ENCODE peak calls at places on chromosomes 2 and 18, in nine cellular contexts. One of them, this sample, is unnamed.

GRCh38 chr18:44546954-44547353 is 133.7 kb upstream of the SETBP1 start:
- DNase-seq in HCT116: no peak
- DNase-seq in GM13976: no peak
- DNase-seq in cardiac fibroblast: no peak
- DNase-seq in pancreas: no peak
- DNase-seq in ovary: no peak
- DNase-seq in progenitor cell of endocrine pancreas: no peak
- DNase-seq in type B pancreatic cell: no peak
- DNase-seq in astrocyte of the spinal cord: no peak
- DNase-seq in this sample: no peak

GRCh38 chr2:17979707-17980106 is 101.2 kb downstream of the KCNS3 start:
- DNase-seq in astrocyte of the spinal cord: peak
- DNase-seq in progenitor cell of endocrine pancreas: no peak
- DNase-seq in ovary: no peak
- DNase-seq in cardiac fibroblast: no peak
- DNase-seq in pancreas: no peak
- DNase-seq in HCT116: no peak
- DNase-seq in GM13976: no peak
- DNase-seq in type B pancreatic cell: no peak
- DNase-seq in this sample: peak

GRCh38 chr2:240981273-240981672 is 17.1 kb upstream of the SNED1 start:
- DNase-seq in GM13976: no peak
- DNase-seq in pancreas: no peak
- DNase-seq in type B pancreatic cell: no peak
- DNase-seq in astrocyte of the spinal cord: peak
- DNase-seq in cardiac fibroblast: peak
- DNase-seq in ovary: no peak
- DNase-seq in HCT116: no peak
- DNase-seq in progenitor cell of endocrine pancreas: no peak
- DNase-seq in this sample: peak

GRCh38 chr18:76589309-76589708 is 94.3 kb upstream of the ZNF516 start:
- DNase-seq in GM13976: no peak
- DNase-seq in progenitor cell of endocrine pancreas: no peak
- DNase-seq in type B pancreatic cell: no peak
- DNase-seq in astrocyte of the spinal cord: no peak
- DNase-seq in HCT116: no peak
- DNase-seq in ovary: no peak
- DNase-seq in cardiac fibroblast: no peak
- DNase-seq in pancreas: no peak
- DNase-seq in this sample: no peak

GRCh38 chr2:9412756-9413155 is 10.6 kb downstream of the ITGB1BP1 start:
- DNase-seq in astrocyte of the spinal cord: no peak
- DNase-seq in progenitor cell of endocrine pancreas: no peak
- DNase-seq in pancreas: no peak
- DNase-seq in HCT116: no peak
- DNase-seq in type B pancreatic cell: no peak
- DNase-seq in cardiac fibroblast: no peak
- DNase-seq in ovary: no peak
- DNase-seq in GM13976: no peak
- DNase-seq in this sample: no peak

GRCh38 chr2:137096693-137097092 is 331.3 kb downstream of the THSD7B start:
- DNase-seq in astrocyte of the spinal cord: no peak
- DNase-seq in progenitor cell of endocrine pancreas: no peak
- DNase-seq in type B pancreatic cell: no peak
- DNase-seq in GM13976: no peak
- DNase-seq in cardiac fibroblast: no peak
- DNase-seq in HCT116: no peak
- DNase-seq in pancreas: no peak
- DNase-seq in ovary: no peak
- DNase-seq in this sample: no peak

GRCh38 chr2:226803410-226803809 is 3.8 kb upstream of the IRS1 start:
- DNase-seq in ovary: no peak
- DNase-seq in pancreas: no peak
- DNase-seq in progenitor cell of endocrine pancreas: no peak
- DNase-seq in GM13976: no peak
- DNase-seq in cardiac fibroblast: no peak
- DNase-seq in HCT116: no peak
- DNase-seq in astrocyte of the spinal cord: no peak
- DNase-seq in type B pancreatic cell: no peak
- DNase-seq in this sample: no peak

GRCh38 chr2:120767486-120768005 is 31.9 kb downstream of the GLI2 start:
- DNase-seq in progenitor cell of endocrine pancreas: no peak
- DNase-seq in cardiac fibroblast: no peak
- DNase-seq in type B pancreatic cell: no peak
- DNase-seq in HCT116: no peak
- DNase-seq in astrocyte of the spinal cord: no peak
- DNase-seq in GM13976: no peak
- DNase-seq in pancreas: no peak
- DNase-seq in ovary: peak
- DNase-seq in this sample: no peak

GRCh38 chr2:170098626-170099312 is 79.2 kb upstream of the MYO3B start:
- DNase-seq in astrocyte of the spinal cord: peak
- DNase-seq in cardiac fibroblast: no peak
- DNase-seq in progenitor cell of endocrine pancreas: no peak
- DNase-seq in GM13976: no peak
- DNase-seq in pancreas: no peak
- DNase-seq in ovary: no peak
- DNase-seq in type B pancreatic cell: no peak
- DNase-seq in HCT116: no peak
- DNase-seq in this sample: no peak

GRCh38 chr18:48839819-48840490 is 110.8 kb downstream of the SMAD7 start:
- DNase-seq in GM13976: no peak
- DNase-seq in type B pancreatic cell: no peak
- DNase-seq in HCT116: no peak
- DNase-seq in cardiac fibroblast: no peak
- DNase-seq in progenitor cell of endocrine pancreas: no peak
- DNase-seq in astrocyte of the spinal cord: no peak
- DNase-seq in pancreas: no peak
- DNase-seq in ovary: peak
- DNase-seq in this sample: no peak

GRCh38 chr2:4937550-4937949 is 754.6 kb upstream of the SOX11 start:
- DNase-seq in type B pancreatic cell: no peak
- DNase-seq in cardiac fibroblast: no peak
- DNase-seq in GM13976: no peak
- DNase-seq in HCT116: no peak
- DNase-seq in astrocyte of the spinal cord: peak
- DNase-seq in ovary: no peak
- DNase-seq in pancreas: no peak
- DNase-seq in progenitor cell of endocrine pancreas: no peak
- DNase-seq in this sample: no peak

GRCh38 chr2:120317916-120318315 is 28.0 kb upstream of the INHBB start:
- DNase-seq in type B pancreatic cell: no peak
- DNase-seq in cardiac fibroblast: no peak
- DNase-seq in HCT116: no peak
- DNase-seq in astrocyte of the spinal cord: no peak
- DNase-seq in pancreas: no peak
- DNase-seq in GM13976: no peak
- DNase-seq in progenitor cell of endocrine pancreas: no peak
- DNase-seq in ovary: no peak
- DNase-seq in this sample: no peak

GRCh38 chr18:79460445-79461300 is 64.9 kb downstream of the NFATC1 start:
- DNase-seq in HCT116: no peak
- DNase-seq in astrocyte of the spinal cord: no peak
- DNase-seq in type B pancreatic cell: no peak
- DNase-seq in cardiac fibroblast: no peak
- DNase-seq in ovary: no peak
- DNase-seq in progenitor cell of endocrine pancreas: no peak
- DNase-seq in pancreas: no peak
- DNase-seq in GM13976: peak
- DNase-seq in this sample: no peak

GRCh38 chr2:23160006-23160405 is 225.0 kb upstream of the KLHL29 start:
- DNase-seq in cardiac fibroblast: no peak
- DNase-seq in ovary: no peak
- DNase-seq in progenitor cell of endocrine pancreas: no peak
- DNase-seq in GM13976: no peak
- DNase-seq in HCT116: no peak
- DNase-seq in type B pancreatic cell: no peak
- DNase-seq in astrocyte of the spinal cord: no peak
- DNase-seq in pancreas: no peak
- DNase-seq in this sample: no peak

GRCh38 chr2:172234716-172235661 is 132.3 kb upstream of the DLX2 start:
- DNase-seq in astrocyte of the spinal cord: no peak
- DNase-seq in GM13976: peak
- DNase-seq in pancreas: no peak
- DNase-seq in progenitor cell of endocrine pancreas: peak
- DNase-seq in type B pancreatic cell: no peak
- DNase-seq in cardiac fibroblast: no peak
- DNase-seq in HCT116: no peak
- DNase-seq in ovary: no peak
- DNase-seq in this sample: no peak

GRCh38 chr18:59085797-59086196 is 53.9 kb upstream of the SEC11C start:
- DNase-seq in type B pancreatic cell: no peak
- DNase-seq in cardiac fibroblast: peak
- DNase-seq in HCT116: no peak
- DNase-seq in pancreas: no peak
- DNase-seq in progenitor cell of endocrine pancreas: no peak
- DNase-seq in ovary: no peak
- DNase-seq in GM13976: no peak
- DNase-seq in astrocyte of the spinal cord: peak
- DNase-seq in this sample: peak

GRCh38 chr2:240205348-240205747 is 64.9 kb upstream of the OTOS start:
- DNase-seq in HCT116: no peak
- DNase-seq in ovary: no peak
- DNase-seq in GM13976: no peak
- DNase-seq in type B pancreatic cell: no peak
- DNase-seq in cardiac fibroblast: peak
- DNase-seq in astrocyte of the spinal cord: peak
- DNase-seq in progenitor cell of endocrine pancreas: no peak
- DNase-seq in pancreas: no peak
- DNase-seq in this sample: peak

GRCh38 chr18:57901819-57902600 is 98.9 kb upstream of the ATP8B1 start:
- DNase-seq in pancreas: peak
- DNase-seq in astrocyte of the spinal cord: no peak
- DNase-seq in ovary: no peak
- DNase-seq in type B pancreatic cell: no peak
- DNase-seq in GM13976: no peak
- DNase-seq in cardiac fibroblast: no peak
- DNase-seq in progenitor cell of endocrine pancreas: no peak
- DNase-seq in HCT116: no peak
- DNase-seq in this sample: peak

DNA sequence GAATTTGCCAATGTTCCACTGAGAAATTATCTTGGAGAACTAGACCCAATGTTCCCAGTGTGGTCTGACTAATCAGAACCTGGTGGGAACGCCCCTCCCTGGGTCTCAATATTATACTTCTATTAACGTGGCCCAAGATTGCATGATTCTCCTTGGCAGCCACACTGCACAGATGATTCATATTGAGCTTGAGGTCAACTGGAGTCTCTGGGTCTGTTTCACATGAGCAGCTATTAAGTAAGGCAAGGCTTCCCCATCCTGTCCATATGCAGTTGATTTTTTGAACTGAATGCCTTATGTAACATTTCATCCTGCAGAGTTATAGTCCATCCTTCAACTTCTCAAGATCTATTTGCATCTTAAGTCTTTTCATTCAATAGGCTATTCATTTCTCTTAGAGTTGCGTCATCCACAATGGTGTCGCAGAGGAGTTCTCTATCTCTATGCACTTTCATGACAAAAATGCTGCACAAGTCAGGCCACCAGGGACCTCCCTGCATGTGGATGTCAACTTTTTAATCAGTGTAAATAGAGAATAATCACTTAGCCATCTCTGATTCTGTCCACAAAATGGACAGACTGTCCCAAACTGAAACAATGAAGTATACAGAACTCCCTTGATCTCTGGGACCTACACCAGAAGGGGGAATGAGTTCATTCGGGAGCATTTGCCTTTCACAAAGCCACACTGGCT is 257.5 kb downstream of the CYP26B1 start:
- DNase-seq in cardiac fibroblast: peak
- DNase-seq in GM13976: no peak
- DNase-seq in ovary: no peak
- DNase-seq in astrocyte of the spinal cord: peak
- DNase-seq in pancreas: no peak
- DNase-seq in progenitor cell of endocrine pancreas: no peak
- DNase-seq in type B pancreatic cell: no peak
- DNase-seq in HCT116: no peak
- DNase-seq in this sample: peak
- TF ChIP-seq CTCF in cardiac fibroblast: no peak
- TF ChIP-seq CTCF in GM13976: no peak
- TF ChIP-seq CTCF in ovary: no peak
- TF ChIP-seq CTCF in astrocyte of the spinal cord: no peak
- TF ChIP-seq CTCF in pancreas: no peak
- TF ChIP-seq CTCF in progenitor cell of endocrine pancreas: no peak
- TF ChIP-seq CTCF in type B pancreatic cell: no peak
- TF ChIP-seq CTCF in HCT116: no peak
- TF ChIP-seq CTCF in this sample: no peak

DNA sequence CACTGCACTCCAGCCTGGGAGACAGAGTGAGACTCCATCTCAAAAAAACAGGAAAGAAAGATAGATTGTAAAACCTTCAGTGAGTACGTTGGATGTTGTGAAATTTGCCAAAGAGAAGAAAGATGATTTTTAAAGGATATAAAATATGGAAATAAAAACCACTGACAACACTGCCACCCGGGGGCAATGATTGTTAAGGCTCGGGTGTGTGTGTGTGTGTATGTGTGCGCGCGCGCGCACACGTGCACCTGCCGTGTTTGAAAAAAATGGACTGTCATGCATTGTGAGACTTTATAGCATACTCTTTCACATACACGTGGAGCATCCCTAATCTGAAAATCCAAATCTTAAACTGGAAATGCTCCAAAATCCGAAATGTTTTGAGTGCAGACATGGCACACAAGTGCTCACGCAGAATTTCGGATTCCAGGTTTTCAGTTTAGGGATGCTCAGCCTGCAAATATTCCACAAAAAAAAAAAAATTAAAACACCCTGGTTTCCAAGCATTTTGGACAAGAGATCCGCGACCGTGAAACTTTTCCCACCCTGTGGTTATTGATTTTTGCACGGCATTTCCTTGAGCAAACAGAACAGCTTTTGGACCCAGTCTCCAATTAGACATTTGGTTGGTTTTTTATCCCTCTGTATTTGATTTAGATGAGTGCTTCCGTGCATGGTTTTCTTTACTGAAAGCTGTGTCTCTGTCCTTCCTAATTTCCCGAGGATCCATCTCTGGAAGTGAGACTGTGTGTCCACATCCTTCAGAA is 269.2 kb downstream of the AGAP1 start:
- DNase-seq in pancreas: no peak
- DNase-seq in HCT116: no peak
- DNase-seq in cardiac fibroblast: no peak
- DNase-seq in astrocyte of the spinal cord: no peak
- DNase-seq in GM13976: no peak
- DNase-seq in type B pancreatic cell: no peak
- DNase-seq in ovary: no peak
- DNase-seq in progenitor cell of endocrine pancreas: no peak
- DNase-seq in this sample: no peak
- TF ChIP-seq CTCF in pancreas: no peak
- TF ChIP-seq CTCF in HCT116: no peak
- TF ChIP-seq CTCF in cardiac fibroblast: peak
- TF ChIP-seq CTCF in astrocyte of the spinal cord: peak
- TF ChIP-seq CTCF in GM13976: no peak
- TF ChIP-seq CTCF in type B pancreatic cell: peak
- TF ChIP-seq CTCF in ovary: no peak
- TF ChIP-seq CTCF in progenitor cell of endocrine pancreas: peak
- TF ChIP-seq CTCF in this sample: no peak

GRCh38 chr18:24180048-24180447 is 41.2 kb downstream of the CABYR start:
- DNase-seq in astrocyte of the spinal cord: no peak
- DNase-seq in cardiac fibroblast: no peak
- DNase-seq in ovary: no peak
- DNase-seq in GM13976: no peak
- DNase-seq in type B pancreatic cell: no peak
- DNase-seq in progenitor cell of endocrine pancreas: no peak
- DNase-seq in pancreas: no peak
- DNase-seq in HCT116: no peak
- DNase-seq in this sample: no peak
- TF ChIP-seq CTCF in astrocyte of the spinal cord: no peak
- TF ChIP-seq CTCF in cardiac fibroblast: no peak
- TF ChIP-seq CTCF in ovary: no peak
- TF ChIP-seq CTCF in GM13976: no peak
- TF ChIP-seq CTCF in type B pancreatic cell: no peak
- TF ChIP-seq CTCF in progenitor cell of endocrine pancreas: no peak
- TF ChIP-seq CTCF in pancreas: no peak
- TF ChIP-seq CTCF in HCT116: no peak
- TF ChIP-seq CTCF in this sample: no peak

GRCh38 chr18:35953688-35954087 is 18.8 kb upstream of the RMP24 start:
- DNase-seq in HCT116: no peak
- DNase-seq in pancreas: no peak
- DNase-seq in ovary: no peak
- DNase-seq in type B pancreatic cell: no peak
- DNase-seq in GM13976: no peak
- DNase-seq in progenitor cell of endocrine pancreas: no peak
- DNase-seq in astrocyte of the spinal cord: no peak
- DNase-seq in cardiac fibroblast: no peak
- DNase-seq in this sample: no peak
- TF ChIP-seq CTCF in HCT116: no peak
- TF ChIP-seq CTCF in pancreas: no peak
- TF ChIP-seq CTCF in ovary: no peak
- TF ChIP-seq CTCF in type B pancreatic cell: no peak
- TF ChIP-seq CTCF in GM13976: no peak
- TF ChIP-seq CTCF in progenitor cell of endocrine pancreas: no peak
- TF ChIP-seq CTCF in astrocyte of the spinal cord: no peak
- TF ChIP-seq CTCF in cardiac fibroblast: no peak
- TF ChIP-seq CTCF in this sample: no peak